ENCODE peak calls at places on chromosomes 4 and X, in six cellular contexts. W is transverse colon, J is heart left ventricle, X is A549, R is uterus, G is esophagus squamous epithelium. I is an unnamed sample.

GRCh38 chr4:8238515-8239053 is 31.0 kb upstream of the HTRA3 start:
- DNase-seq in J (no peak), G (no peak), R (no peak), W (peak; percentile 21), X (peak; percentile 17), I (no peak)

GRCh38 chr4:62871057-62871456 is 1538.2 kb downstream of the TECRL start:
- DNase-seq in G (no peak), W (no peak), X (no peak), J (no peak), R (no peak), I (no peak)

GRCh38 chrX:150308532-150309157 is 54.5 kb upstream of the MAMLD1 start:
- DNase-seq in R (no peak), G (no peak), J (no peak), W (no peak), X (no peak), I (no peak)

GRCh38 chr4:6196324-6196723 is 4.0 kb downstream of the JAKMIP1 start:
- DNase-seq in G (no peak), R (no peak), W (no peak), X (no peak), J (no peak), I (no peak)

GRCh38 chr4:35175894-35176293 is 1068.4 kb downstream of the ARAP2 start:
- DNase-seq in J (no peak), X (no peak), G (no peak), R (no peak), W (no peak), I (no peak)

GRCh38 chr4:185755451-185755850 is 56.5 kb downstream of the SORBS2 start:
- DNase-seq in X (no peak), G (no peak), R (no peak), W (no peak), J (no peak), I (no peak)

GRCh38 chr4:40180356-40180755 is 16.5 kb upstream of the RHOH start:
- DNase-seq in J (no peak), R (no peak), G (no peak), W (no peak), X (peak; percentile 42), I (no peak)

GRCh38 chr4:177441061-177441802 is 1.0 kb downstream of the AGA start:
- DNase-seq in G (no peak), J (no peak), W (peak; percentile 13), R (no peak), X (peak; percentile 35), I (no peak)

GRCh38 chr4:10697071-10697470 is 12.5 kb upstream of the CLNK start:
- DNase-seq in J (no peak), X (no peak), W (no peak), R (no peak), G (no peak), I (no peak)

GRCh38 chr4:174152717-174153466 is 130.6 kb downstream of the FBXO8 start:
- DNase-seq in J (no peak), R (no peak), X (no peak), W (no peak), G (no peak), I (no peak)

GRCh38 chr4:73875401-73875800 is 6.2 kb downstream of the CXCL1 start:
- DNase-seq in J (no peak), W (no peak), R (no peak), G (no peak), X (no peak), I (no peak)

GRCh38 chr4:37762294-37763163 is 64.0 kb upstream of the PGM2 start:
- DNase-seq in R (no peak), X (no peak), W (no peak), G (no peak), J (no peak), I (no peak)

GRCh38 chr4:119728692-119729593 is 100.3 kb upstream of the PDE5A start:
- DNase-seq in J (no peak), G (no peak), X (no peak), W (no peak), R (no peak), I (no peak)

GRCh38 chrX:19723427-19723826 is 164.0 kb downstream of the SH3KBP1 start:
- DNase-seq in J (no peak), R (no peak), X (peak; percentile 35), W (no peak), G (no peak), I (no peak)

GRCh38 chr4:146095091-146095690 is 80.3 kb upstream of the LSM6 start:
- DNase-seq in G (no peak), R (no peak), J (no peak), W (peak; percentile 46), X (peak; percentile 46), I (no peak)

GRCh38 chrX:3119376-3119775 is 78.1 kb downstream of the ARSF start:
- DNase-seq in R (no peak), G (no peak), J (no peak), W (no peak), X (no peak), I (no peak)

GRCh38 chrX:121308276-121308805 is 260.9 kb downstream of the GLUD2 start:
- DNase-seq in R (peak; percentile 14), X (peak; percentile 31), J (no peak), G (no peak), W (peak; percentile 8), I (no peak)

GRCh38 chr4:45647823-45648222 is 476.0 kb downstream of the GABRG1 start:
- DNase-seq in J (no peak), W (no peak), X (no peak), R (no peak), G (no peak), I (no peak)

GRCh38 chrX:136662976-136663375 is 15.0 kb downstream of the CD40LG start:
- DNase-seq in X (no peak), R (no peak), W (no peak), J (no peak), G (no peak), I (no peak)

GRCh38 chr4:85457752-85458467 is 17.0 kb upstream of the ARHGAP24 start:
- DNase-seq in G (no peak), J (no peak), R (no peak), W (no peak), X (no peak), I (no peak)

GRCh38 chrX:427812-428725 is 41.4 kb upstream of the PPP2R3B start:
- DNase-seq in J (no peak), X (peak; percentile 74), G (no peak), R (no peak), W (no peak), I (no peak)
- TF ChIP-seq CTCF in J (no peak), X (peak; percentile 56), G (no peak), R (no peak), W (no peak), I (no peak)

GRCh38 chr4:81452452-81453011 is 19.2 kb downstream of the RASGEF1B start:
- DNase-seq in W (no peak), R (no peak), X (no peak), G (no peak), J (no peak), I (no peak)

GRCh38 chr4:81455895-81456294 is 15.8 kb downstream of the RASGEF1B start:
- DNase-seq in W (no peak), X (no peak), R (no peak), J (no peak), G (no peak), I (no peak)

GRCh38 chr4:81454953-81455352 is 16.8 kb downstream of the RASGEF1B start:
- DNase-seq in W (no peak), X (no peak), G (no peak), R (no peak), J (no peak), I (no peak)

GRCh38 chr4:81453024-81453423 is 18.7 kb downstream of the RASGEF1B start:
- DNase-seq in G (no peak), X (no peak), R (no peak), W (no peak), J (no peak), I (no peak)

DNA sequence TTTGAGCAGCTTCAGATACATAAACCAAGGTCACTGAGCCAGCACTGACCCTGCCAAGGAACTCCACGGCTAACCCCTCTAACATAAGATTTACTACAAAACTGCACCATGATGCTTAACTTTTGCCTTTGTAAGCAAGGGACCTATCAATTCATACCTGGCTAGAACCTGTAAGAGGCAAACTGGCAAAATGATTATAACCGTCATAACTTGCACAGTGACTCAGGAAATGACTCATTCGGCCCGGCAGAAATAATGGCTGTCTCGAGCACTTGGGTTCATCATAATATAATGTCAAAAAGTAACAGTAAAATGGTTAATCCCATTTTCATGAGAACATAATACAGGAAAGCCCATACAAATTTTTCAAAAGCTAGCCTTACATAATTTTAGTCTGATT is 17.2 kb downstream of the RASGEF1B start:
- DNase-seq in X (no peak), R (no peak), G (no peak), W (peak; percentile 35), J (no peak), I (no peak)
- H3K27ac ChIP-seq in X (no peak overlapping the region), R (no peak overlapping the region), G (no peak overlapping the region), W (no peak overlapping the region), J (no peak overlapping the region), I (no peak overlapping the region)

DNA sequence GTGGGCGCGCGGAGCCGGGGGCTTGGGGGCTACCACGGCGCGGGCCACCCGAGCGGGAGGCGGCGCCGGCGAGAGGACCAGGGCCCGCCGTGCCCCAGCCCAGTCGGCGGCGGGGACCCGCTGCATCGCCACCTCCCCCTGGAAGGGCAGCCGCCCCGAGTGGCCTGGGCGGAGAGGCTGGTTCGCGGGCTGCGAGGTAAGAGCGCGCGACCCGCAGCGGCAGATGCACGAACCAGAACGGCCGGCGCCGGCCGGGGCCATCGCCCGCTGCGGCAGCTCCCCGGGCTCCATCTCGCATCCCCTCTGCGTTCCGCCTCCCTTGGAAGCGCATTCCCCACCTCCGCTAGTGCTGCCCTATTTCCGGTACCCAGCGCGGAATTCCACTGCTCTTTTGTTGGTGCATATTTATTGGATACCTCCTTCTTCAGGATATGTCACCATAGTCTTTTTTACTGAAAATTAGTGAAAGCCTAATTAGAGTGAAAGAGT is 742 bp downstream of the PKD2 start:
- DNase-seq in X (peak; percentile 30), G (no peak), J (peak; percentile 43), W (peak; percentile 34), R (peak; percentile 44), I (no peak)
- TF ChIP-seq POLR2A in X (no peak), G (no peak), J (no peak), W (no peak), R (no peak), I (no peak)

GRCh38 chrX:13900351-13900750 is 83.5 kb upstream of the GPM6B start:
- DNase-seq in R (no peak), J (no peak), G (no peak), X (no peak), W (no peak), I (no peak)

GRCh38 chrX:13897571-13897970 is 80.7 kb upstream of the GPM6B start:
- DNase-seq in R (no peak), G (no peak), J (no peak), W (no peak), X (no peak), I (no peak)

GRCh38 chrX:13898603-13899002 is 81.7 kb upstream of the GPM6B start:
- DNase-seq in R (no peak), X (no peak), J (no peak), G (no peak), W (no peak), I (no peak)

GRCh38 chrX:13899607-13900006 is 82.7 kb upstream of the GPM6B start:
- DNase-seq in W (no peak), R (peak; percentile 17), G (no peak), J (no peak), X (peak; percentile 6), I (peak; percentile 20)

DNA sequence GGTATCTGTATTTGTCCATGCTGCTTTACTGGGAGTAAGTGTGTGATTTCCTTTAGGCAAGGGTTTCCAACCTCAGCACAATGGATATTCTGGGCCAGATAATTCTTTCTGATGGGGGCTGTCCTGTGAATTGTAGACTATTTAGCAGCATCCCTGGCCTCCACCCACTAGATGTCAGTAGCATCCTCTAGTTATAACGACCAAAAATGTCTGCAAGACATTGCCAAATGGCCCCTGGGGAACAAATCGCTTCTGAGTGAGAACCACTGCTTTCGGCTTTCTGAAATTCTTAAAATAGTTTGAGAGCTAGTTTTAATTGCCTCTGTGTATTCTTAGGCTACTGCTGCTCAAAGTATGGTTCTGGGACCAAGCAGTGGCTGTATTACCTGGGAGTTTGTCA is 81.2 kb upstream of the GPM6B start:
- DNase-seq in J (peak; percentile 22), G (no peak), R (no peak), W (no peak), X (peak; percentile 2), I (no peak)
- TF ChIP-seq CTCF in J (no peak), G (no peak), R (no peak), W (no peak), X (no peak), I (no peak)